ENCODE peak calls at places on chromosome 17, in nine cellular contexts. Q is aorta, L is brain microvascular endothelial cell, A is astrocyte of the spinal cord, J is GM23248, E is kidney epithelial cell, C is heart left ventricle, W is mammary epithelial cell, X is fibroblast of lung. U is an unnamed sample.

GRCh38 chr17:691423-691822 is 23.2 kb downstream of the VPS53 start:
- DNase-seq in Q (no peak), L (peak), A (peak), J (peak), E (no peak), C (no peak), W (peak), X (peak), U (peak)

GRCh38 chr17:12814718-12815117 is 25.4 kb downstream of the ARHGAP44 start:
- DNase-seq in Q (no peak), L (no peak), A (no peak), J (no peak), E (no peak), C (no peak), W (no peak), X (no peak), U (no peak)

GRCh38 chr17:42197564-42198156 is 3.4 kb upstream of the GHDC start:
- DNase-seq in Q (no peak), L (no peak), A (no peak), J (no peak), E (no peak), C (no peak), W (no peak), X (no peak), U (no peak)

GRCh38 chr17:35577826-35578194 is 561 bp downstream of the PEX12 start:
- DNase-seq in Q (no peak), L (peak), A (peak), J (peak), E (no peak), C (no peak), W (peak), X (peak), U (peak)

GRCh38 chr17:76734080-76734840 is 2.9 kb downstream of the SRSF2 start:
- DNase-seq in Q (no peak), L (no peak), A (no peak), J (peak), E (no peak), C (no peak), W (no peak), X (peak), U (peak)

GRCh38 chr17:3040882-3041281 is 22.5 kb downstream of the OR1D5 start:
- DNase-seq in Q (peak), L (no peak), A (no peak), J (no peak), E (no peak), C (no peak), W (no peak), X (no peak), U (no peak)

GRCh38 chr17:42612013-42612412 is 2.5 kb downstream of the TUBG1 start:
- DNase-seq in Q (no peak), L (no peak), A (no peak), J (no peak), E (no peak), C (no peak), W (no peak), X (no peak), U (no peak)

GRCh38 chr17:83151442-83152220 is 72.2 kb downstream of the METRNL start:
- DNase-seq in Q (peak), L (peak), A (peak), J (peak), E (no peak), C (no peak), W (no peak), X (peak), U (no peak)

GRCh38 chr17:42761638-42762037 is 611 bp downstream of the RAMP2 start:
- DNase-seq in Q (no peak), L (no peak), A (no peak), J (no peak), E (no peak), C (no peak), W (no peak), X (no peak), U (no peak)

GRCh38 chr17:32192379-32192778 is 50.1 kb downstream of the RHOT1 start:
- DNase-seq in Q (no peak), L (peak), A (peak), J (peak), E (no peak), C (no peak), W (peak), X (peak), U (peak)

GRCh38 chr17:79749156-79749815 is 18.5 kb downstream of the ENPP7 start:
- DNase-seq in Q (no peak), L (peak), A (peak), J (peak), E (peak), C (no peak), W (peak), X (peak), U (peak)

GRCh38 chr17:77867308-77867781 is 91.2 kb upstream of the TNRC6C start:
- DNase-seq in Q (peak), L (no peak), A (no peak), J (no peak), E (no peak), C (no peak), W (no peak), X (no peak), U (no peak)

GRCh38 chr17:30495586-30495985 is 18.4 kb downstream of the GOSR1 start:
- DNase-seq in Q (no peak), L (no peak), A (no peak), J (peak), E (no peak), C (no peak), W (no peak), X (no peak), U (no peak)

GRCh38 chr17:57677858-57678257 is 67.2 kb downstream of the CCDC182 start:
- DNase-seq in Q (peak), L (no peak), A (no peak), J (no peak), E (no peak), C (no peak), W (no peak), X (no peak), U (no peak)

GRCh38 chr17:80457236-80457856 is 19.1 kb downstream of the NPTX1 start:
- DNase-seq in Q (no peak), L (no peak), A (no peak), J (no peak), E (no peak), C (no peak), W (no peak), X (no peak), U (no peak)

GRCh38 chr17:3551189-3551588 is 6.4 kb downstream of the TRPV3 start:
- DNase-seq in Q (no peak), L (no peak), A (no peak), J (no peak), E (no peak), C (no peak), W (no peak), X (no peak), U (no peak)

GRCh38 chr17:19004601-19005441 is at the start of gene FAM83G:
- DNase-seq in Q (peak), L (peak), A (peak), J (peak), E (no peak), C (peak), W (peak), X (peak), U (peak)

GRCh38 chr17:39658346-39658745 is 6.8 kb upstream of the TCAP start:
- DNase-seq in Q (no peak), L (no peak), A (no peak), J (no peak), E (no peak), C (no peak), W (no peak), X (no peak), U (no peak)

GRCh38 chr17:2995362-2995761 is 68.0 kb downstream of the OR1D5 start:
- DNase-seq in Q (no peak), L (no peak), A (no peak), J (no peak), E (no peak), C (no peak), W (no peak), X (no peak), U (no peak)

GRCh38 chr17:17021194-17021863 is 20.9 kb upstream of the MPRIP start:
- DNase-seq in Q (peak), L (no peak), A (no peak), J (peak), E (no peak), C (peak), W (no peak), X (peak), U (peak)

GRCh38 chr17:73091410-73091769 is 1.1 kb downstream of the SLC39A11 start:
- DNase-seq in Q (no peak), L (no peak), A (no peak), J (peak), E (no peak), C (no peak), W (no peak), X (no peak), U (no peak)

GRCh38 chr17:43547189-43547550 is 1.0 kb upstream of the ETV4 start:
- DNase-seq in Q (no peak), L (no peak), A (no peak), J (no peak), E (no peak), C (no peak), W (peak), X (no peak), U (no peak)

GRCh38 chr17:48510761-48511604 is 19.8 kb downstream of the HOXB1 start:
- DNase-seq in Q (no peak), L (no peak), A (peak), J (peak), E (no peak), C (no peak), W (peak), X (peak), U (peak)

GRCh38 chr17:43599835-43600234 is 53.7 kb upstream of the ETV4 start:
- DNase-seq in Q (no peak), L (peak), A (peak), J (peak), E (peak), C (no peak), W (peak), X (peak), U (peak)

GRCh38 chr17:21286771-21287702 is 2.5 kb downstream of the MAP2K3 start:
- DNase-seq in Q (no peak), L (no peak), A (no peak), J (no peak), E (no peak), C (no peak), W (peak), X (no peak), U (no peak)

GRCh38 chr17:21283482-21284318 is 811 bp upstream of the MAP2K3 start:
- DNase-seq in Q (peak), L (peak), A (no peak), J (peak), E (no peak), C (no peak), W (no peak), X (peak), U (peak)

GRCh38 chr17:21284319-21285163 is at the start of gene MAP2K3:
- DNase-seq in Q (peak), L (peak), A (peak), J (peak), E (peak), C (peak), W (peak), X (peak), U (peak)

GRCh38 chr17:21286066-21286770 is 1.7 kb downstream of the MAP2K3 start:
- DNase-seq in Q (peak), L (peak), A (peak), J (peak), E (peak), C (peak), W (peak), X (peak), U (peak)

GRCh38 chr17:21285164-21286065 is 904 bp downstream of the MAP2K3 start:
- DNase-seq in Q (no peak), L (no peak), A (no peak), J (peak), E (no peak), C (peak), W (peak), X (peak), U (peak)
- H3K4me3 ChIP-seq in Q (peak), L (peak), A (peak), J (peak), E (peak), C (peak), W (peak), X (peak), U (peak)

GRCh38 chr17:60622961-60623360 is 23.0 kb downstream of the PPM1D start:
- DNase-seq in Q (no peak), L (no peak), A (no peak), J (no peak), E (no peak), C (no peak), W (no peak), X (no peak), U (no peak)

GRCh38 chr17:60618854-60619253 is 18.9 kb downstream of the PPM1D start:
- DNase-seq in Q (no peak), L (no peak), A (no peak), J (no peak), E (no peak), C (no peak), W (no peak), X (no peak), U (no peak)

GRCh38 chr17:60627113-60627512 is 27.1 kb downstream of the PPM1D start:
- DNase-seq in Q (no peak), L (no peak), A (no peak), J (no peak), E (no peak), C (no peak), W (no peak), X (no peak), U (no peak)

GRCh38 chr17:60628252-60628889 is 28.4 kb downstream of the PPM1D start:
- DNase-seq in Q (no peak), L (no peak), A (no peak), J (no peak), E (no peak), C (no peak), W (no peak), X (no peak), U (no peak)

GRCh38 chr17:60623415-60623814 is 23.4 kb downstream of the PPM1D start:
- DNase-seq in Q (no peak), L (no peak), A (no peak), J (no peak), E (no peak), C (no peak), W (no peak), X (no peak), U (no peak)
- H3K4me3 ChIP-seq in Q (no peak), L (no peak), A (no peak), J (no peak), E (no peak), C (no peak), W (no peak), X (no peak), U (no peak)

GRCh38 chr17:28402844-28403243 is 3.2 kb downstream of the SLC46A1 start:
- DNase-seq in Q (no peak), L (no peak), A (no peak), J (no peak), E (no peak), C (no peak), W (no peak), X (no peak), U (no peak)

GRCh38 chr17:28402224-28402630 is 3.8 kb downstream of the SLC46A1 start:
- DNase-seq in Q (peak), L (no peak), A (no peak), J (no peak), E (no peak), C (no peak), W (peak), X (no peak), U (no peak)

GRCh38 chr17:28404812-28405570 is 1.0 kb downstream of the SLC46A1 start:
- DNase-seq in Q (no peak), L (no peak), A (no peak), J (peak), E (no peak), C (no peak), W (no peak), X (no peak), U (no peak)

GRCh38 chr17:28404461-28404811 is 1.6 kb downstream of the SLC46A1 start:
- DNase-seq in Q (no peak), L (no peak), A (no peak), J (no peak), E (no peak), C (no peak), W (no peak), X (no peak), U (no peak)

GRCh38 chr17:28404007-28404406 is 2.0 kb downstream of the SLC46A1 start:
- DNase-seq in Q (no peak), L (no peak), A (no peak), J (no peak), E (no peak), C (no peak), W (no peak), X (no peak), U (no peak)
- H3K4me3 ChIP-seq in Q (no peak), L (no peak), A (no peak), J (no peak), E (no peak), C (peak), W (no peak), X (no peak), U (no peak)

GRCh38 chr17:49910858-49911204 is 58.2 kb upstream of the DLX4 start:
- DNase-seq in Q (no peak), L (no peak), A (no peak), J (no peak), E (no peak), C (no peak), W (no peak), X (no peak), U (no peak)
- H3K4me3 ChIP-seq in Q (no peak), L (no peak), A (no peak), J (no peak), E (no peak), C (no peak), W (no peak), X (no peak), U (no peak)

GRCh38 chr17:81520021-81520894 is 7.7 kb upstream of the ACTG1 start:
- DNase-seq in Q (no peak), L (no peak), A (no peak), J (no peak), E (no peak), C (peak), W (no peak), X (no peak), U (no peak)
- H3K4me3 ChIP-seq in Q (no peak), L (no peak), A (no peak), J (no peak), E (no peak), C (no peak), W (peak), X (no peak), U (no peak)

U was measured in foreskin fibroblast.